ENCODE peak calls at places on chromosomes 7 and 10, in seven cellular contexts. T is fibroblast of pulmonary artery, E is foreskin fibroblast, H is hepatocyte, S is mammary epithelial cell, N is BJ, K is GM10248. F is an unnamed sample.

GRCh38 chr7:148485618-148486017 is 104.9 kb upstream of the C7orf33 start:
- DNase-seq in S (no peak), E (no peak), K (no peak), N (no peak), T (no peak), H (peak; percentile 18), F (no peak)

GRCh38 chr10:33155720-33156638 is 178.5 kb downstream of the NRP1 start:
- DNase-seq in H (peak; percentile 72), N (no peak), K (peak; percentile 36), T (peak; percentile 72), E (peak; percentile 69), S (peak; percentile 75), F (peak; percentile 49)

GRCh38 chr7:11315687-11316258 is 342.1 kb downstream of the PHF14 start:
- DNase-seq in H (no peak), N (no peak), S (no peak), E (no peak), K (peak; percentile 12), T (no peak), F (no peak)

GRCh38 chr7:87599336-87599735 is 1.3 kb downstream of the ABCB1 start:
- DNase-seq in S (no peak), K (peak; percentile 75), N (no peak), E (no peak), T (no peak), H (peak; percentile 7), F (no peak)

GRCh38 chr7:97555845-97556431 is 175.9 kb upstream of the TAC1 start:
- DNase-seq in E (no peak), T (peak; percentile 0), N (no peak), H (no peak), S (no peak), K (no peak), F (no peak)

GRCh38 chr10:125878957-125879835 is 1.9 kb downstream of the DHX32 start:
- DNase-seq in E (peak; percentile 77), H (peak; percentile 55), N (peak; percentile 68), K (no peak), S (peak; percentile 92), T (peak; percentile 84), F (peak; percentile 31)

GRCh38 chr7:51545131-51545530 is 228.5 kb upstream of the COBL start:
- DNase-seq in E (no peak), T (no peak), H (no peak), S (no peak), K (no peak), N (no peak), F (no peak)

GRCh38 chr10:266974-267425 is 131.7 kb downstream of the ZMYND11 start:
- DNase-seq in T (peak; percentile 69), K (no peak), N (no peak), H (no peak), S (peak; percentile 50), E (peak; percentile 21), F (no peak)

GRCh38 chr10:69640196-69640980 is 10.3 kb downstream of the FAM241B start:
- DNase-seq in S (peak; percentile 80), E (no peak), H (no peak), T (no peak), K (no peak), N (no peak), F (no peak)

GRCh38 chr10:103982639-103983038 is 15.7 kb downstream of the SLK start:
- DNase-seq in H (no peak), E (no peak), T (peak; percentile 18), N (no peak), K (no peak), S (no peak), F (no peak)
- TF ChIP-seq CTCF in H (no peak), E (peak; percentile 17), T (peak; percentile 24), N (peak; percentile 14), K (peak; percentile 36), S (peak; percentile 22), F (no peak)

DNA sequence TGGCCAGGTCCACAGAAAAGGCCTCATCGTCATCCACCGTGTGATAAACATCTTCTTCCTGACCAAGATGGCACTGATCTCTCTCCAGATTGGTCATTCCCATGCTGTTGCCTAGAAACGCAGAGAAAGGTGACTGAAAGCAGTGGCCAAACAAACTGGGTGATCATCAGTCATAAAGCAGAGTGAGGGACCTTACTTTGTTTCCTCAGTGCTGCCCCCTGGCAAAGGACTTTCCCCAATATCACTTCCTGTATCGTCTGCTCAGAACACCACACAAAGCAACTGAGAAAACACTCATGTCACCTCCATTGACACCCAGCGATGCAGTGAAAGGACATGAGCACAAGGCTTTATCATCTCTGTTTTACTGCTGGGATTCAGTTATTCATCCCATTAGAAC is 40.0 kb upstream of the TM9SF3 start:
- DNase-seq in N (no peak), S (no peak), H (no peak), E (no peak), K (no peak), T (no peak), F (no peak)
- TF ChIP-seq CTCF in N (no peak), S (peak; percentile 2), H (no peak), E (no peak), K (no peak), T (no peak), F (no peak)

GRCh38 chr10:24215193-24215592 is 6.3 kb downstream of the KIAA1217 start:
- DNase-seq in K (no peak), N (no peak), E (no peak), H (peak; percentile 51), S (no peak), T (no peak), F (no peak)
- TF ChIP-seq CTCF in K (no peak), N (no peak), E (no peak), H (no peak), S (no peak), T (no peak), F (no peak)

GRCh38 chr7:27918503-27918902 is 178.5 kb downstream of the TAX1BP1 start:
- DNase-seq in N (no peak), T (no peak), H (no peak), S (no peak), K (no peak), E (no peak), F (no peak)

GRCh38 chr7:27922907-27923306 is 182.9 kb downstream of the TAX1BP1 start:
- DNase-seq in K (peak; percentile 29), S (no peak), H (no peak), N (no peak), T (no peak), E (no peak), F (no peak)

GRCh38 chr7:27920281-27920946 is 180.5 kb downstream of the TAX1BP1 start:
- DNase-seq in T (no peak), K (no peak), S (no peak), H (no peak), E (no peak), N (no peak), F (no peak)

GRCh38 chr7:27923308-27923980 is 183.5 kb downstream of the TAX1BP1 start:
- DNase-seq in S (no peak), K (no peak), N (no peak), T (peak; percentile 60), H (no peak), E (no peak), F (no peak)

GRCh38 chr7:27921081-27921836 is 181.3 kb downstream of the TAX1BP1 start:
- DNase-seq in K (peak; percentile 40), E (peak; percentile 81), T (peak; percentile 91), S (peak; percentile 56), H (peak; percentile 84), N (peak; percentile 94), F (peak; percentile 85)
- TF ChIP-seq CTCF in K (peak; percentile 54), E (peak; percentile 43), T (peak; percentile 61), S (peak; percentile 55), H (peak; percentile 75), N (peak; percentile 55), F (peak; percentile 53)

GRCh38 chr7:30222519-30223213 is 61.7 kb upstream of the ZNRF2 start:
- DNase-seq in E (no peak), K (no peak), T (no peak), N (no peak), S (no peak), H (no peak), F (no peak)

GRCh38 chr7:30225863-30226361 is 58.5 kb upstream of the ZNRF2 start:
- DNase-seq in S (peak; percentile 97), E (no peak), N (no peak), T (peak; percentile 55), K (peak; percentile 65), H (peak; percentile 60), F (no peak)

GRCh38 chr7:30231271-30231670 is 53.1 kb upstream of the ZNRF2 start:
- DNase-seq in H (no peak), E (no peak), K (no peak), S (no peak), T (no peak), N (no peak), F (no peak)

GRCh38 chr7:30224511-30225031 is 59.8 kb upstream of the ZNRF2 start:
- DNase-seq in T (peak; percentile 53), S (peak; percentile 94), H (no peak), K (peak; percentile 35), N (peak; percentile 30), E (peak; percentile 10), F (no peak)

DNA sequence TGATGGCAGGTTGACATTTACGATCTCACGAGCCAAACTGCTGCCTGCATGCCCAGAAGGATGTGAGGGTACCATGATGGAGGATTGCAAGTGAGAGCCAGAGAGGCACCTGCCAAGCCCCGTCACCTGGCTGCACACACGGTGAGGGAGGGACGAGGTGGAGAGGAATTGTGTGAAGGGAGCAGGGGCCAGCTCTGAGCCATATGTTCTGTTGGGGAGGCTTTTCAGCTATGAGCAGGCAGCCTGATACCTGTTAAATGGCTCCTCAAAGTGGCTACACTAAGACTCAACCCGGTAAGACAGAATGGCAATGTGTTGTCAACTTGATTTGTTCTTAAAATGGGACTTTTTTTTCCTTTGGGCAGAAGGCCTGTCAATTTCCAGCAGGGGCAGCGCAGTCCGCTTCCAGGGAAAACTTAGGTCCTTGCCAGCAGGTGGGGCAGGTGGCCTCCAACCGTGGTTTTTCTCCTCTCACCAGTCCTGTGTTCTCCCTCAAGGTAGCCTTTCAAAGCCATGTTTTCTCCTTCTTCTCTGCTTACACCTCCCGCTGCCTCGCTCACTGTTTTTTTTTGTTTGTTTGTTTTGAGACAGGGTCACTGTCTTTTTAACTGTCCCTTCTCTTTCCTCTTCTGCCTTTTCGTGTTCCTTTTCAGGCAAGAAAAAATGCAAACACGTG is 57.7 kb upstream of the ZNRF2 start:
- DNase-seq in K (no peak), H (peak; percentile 70), T (no peak), E (no peak), S (peak; percentile 59), N (no peak), F (no peak)
- TF ChIP-seq CTCF in K (no peak), H (peak; percentile 49), T (no peak), E (no peak), S (peak; percentile 57), N (no peak), F (no peak)